ENCODE peak calls at places on chromosomes 5 and 9, in four cellular contexts. One of them, this sample, is unnamed. For H3K4me1, the result is how much of the 10 kb centered on the place peaks cover.

GRCh38 chr5:15852949-15853348 is 326.6 kb downstream of the MARCHF11 start:
- DNase-seq in Peyer's patch: no peak
- DNase-seq in left ventricle myocardium inferior: no peak
- DNase-seq in CD4-positive, CD25-positive, alpha-beta regulatory T cell: no peak
- DNase-seq in this sample: no peak

GRCh38 chr5:34555699-34556513 is 100.2 kb upstream of the RAI14 start:
- DNase-seq in CD4-positive, CD25-positive, alpha-beta regulatory T cell: no peak
- DNase-seq in left ventricle myocardium inferior: no peak
- DNase-seq in Peyer's patch: no peak
- DNase-seq in this sample: no peak

GRCh38 chr5:93582677-93583524 is at the start of gene NR2F1:
- DNase-seq in CD4-positive, CD25-positive, alpha-beta regulatory T cell: no peak
- DNase-seq in Peyer's patch: peak
- DNase-seq in left ventricle myocardium inferior: no peak
- DNase-seq in this sample: no peak

GRCh38 chr9:105299190-105299854 is 54.9 kb downstream of the SLC44A1 start:
- DNase-seq in Peyer's patch: peak
- DNase-seq in CD4-positive, CD25-positive, alpha-beta regulatory T cell: no peak
- DNase-seq in left ventricle myocardium inferior: no peak
- DNase-seq in this sample: no peak

GRCh38 chr5:131379071-131379538 is 115.3 kb downstream of the CDC42SE2 start:
- DNase-seq in Peyer's patch: no peak
- DNase-seq in left ventricle myocardium inferior: no peak
- DNase-seq in CD4-positive, CD25-positive, alpha-beta regulatory T cell: peak
- DNase-seq in this sample: no peak

GRCh38 chr9:88433583-88434240 is 45.5 kb downstream of the SPIN1 start:
- DNase-seq in Peyer's patch: no peak
- DNase-seq in CD4-positive, CD25-positive, alpha-beta regulatory T cell: no peak
- DNase-seq in left ventricle myocardium inferior: no peak
- DNase-seq in this sample: no peak

GRCh38 chr9:137032893-137033292 is 1.0 kb upstream of the FUT7 start:
- DNase-seq in left ventricle myocardium inferior: peak
- DNase-seq in Peyer's patch: peak
- DNase-seq in CD4-positive, CD25-positive, alpha-beta regulatory T cell: no peak
- DNase-seq in this sample: no peak

GRCh38 chr5:90983748-90984147 is 399.4 kb downstream of the ARRDC3 start:
- DNase-seq in left ventricle myocardium inferior: no peak
- DNase-seq in CD4-positive, CD25-positive, alpha-beta regulatory T cell: no peak
- DNase-seq in Peyer's patch: no peak
- DNase-seq in this sample: no peak

GRCh38 chr9:3758816-3759576 is 233.2 kb upstream of the RFX3 start:
- DNase-seq in Peyer's patch: no peak
- DNase-seq in CD4-positive, CD25-positive, alpha-beta regulatory T cell: no peak
- DNase-seq in left ventricle myocardium inferior: no peak
- DNase-seq in this sample: no peak

DNA sequence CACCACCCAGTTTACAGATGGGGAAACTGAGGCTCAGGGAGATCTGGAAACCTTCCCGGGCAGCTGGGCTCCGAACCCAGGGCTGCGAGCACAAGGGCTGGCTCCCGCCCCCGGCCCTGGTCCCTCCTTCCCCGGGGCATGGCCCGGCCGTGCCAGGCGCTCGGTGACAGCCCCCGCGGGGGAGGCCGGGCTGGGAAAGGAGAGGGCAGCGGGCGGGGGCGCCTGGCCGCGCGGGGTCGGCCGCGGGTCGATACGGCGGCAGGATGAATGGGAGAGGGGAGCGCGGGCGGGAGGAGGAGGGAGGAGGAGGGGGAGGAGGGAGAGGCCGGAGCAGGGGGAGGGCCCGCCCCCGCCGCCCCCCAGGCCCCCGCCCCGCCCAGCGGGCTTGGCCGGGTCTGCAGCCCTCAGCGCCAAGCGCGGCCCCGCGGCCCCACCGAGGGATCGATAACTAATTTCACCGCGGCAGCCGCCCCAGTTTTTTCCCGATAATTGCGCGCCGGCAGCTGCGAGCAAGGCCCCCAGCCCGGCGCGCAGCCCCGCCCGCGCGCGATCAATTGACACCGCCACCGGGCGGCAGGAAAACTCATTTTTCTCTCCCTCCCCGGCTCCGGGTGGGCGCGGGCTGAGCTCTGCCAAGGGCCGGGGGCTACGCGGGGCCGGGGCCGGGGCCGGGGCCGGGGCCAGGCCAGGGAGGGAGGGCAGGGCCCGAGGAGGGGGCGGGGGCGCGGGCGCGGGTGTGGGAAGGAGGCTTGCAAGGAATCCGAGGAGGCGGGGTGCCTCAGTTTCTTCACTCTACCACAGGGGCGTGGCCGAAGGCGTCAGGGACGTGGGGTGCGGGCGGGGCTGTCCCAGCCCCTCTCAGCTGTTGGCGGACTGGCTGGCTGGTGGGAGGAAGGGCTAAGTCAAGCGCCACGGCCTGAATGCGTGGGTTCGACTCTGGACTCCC is 52.1 kb downstream of the C9orf50 start:
- DNase-seq in left ventricle myocardium inferior: peak
- DNase-seq in Peyer's patch: peak
- DNase-seq in CD4-positive, CD25-positive, alpha-beta regulatory T cell: no peak
- DNase-seq in this sample: no peak
- H3K4me1 ChIP-seq in left ventricle myocardium inferior: under half
- H3K4me1 ChIP-seq in Peyer's patch: under half
- H3K4me1 ChIP-seq in CD4-positive, CD25-positive, alpha-beta regulatory T cell: under half
- H3K4me1 ChIP-seq in this sample: under half

GRCh38 chr9:110112792-110113191 is 95.2 kb downstream of the C9orf152 start:
- DNase-seq in CD4-positive, CD25-positive, alpha-beta regulatory T cell: no peak
- DNase-seq in Peyer's patch: no peak
- DNase-seq in left ventricle myocardium inferior: no peak
- DNase-seq in this sample: no peak

GRCh38 chr9:110109331-110110110 is 98.4 kb downstream of the C9orf152 start:
- DNase-seq in CD4-positive, CD25-positive, alpha-beta regulatory T cell: no peak
- DNase-seq in left ventricle myocardium inferior: no peak
- DNase-seq in Peyer's patch: no peak
- DNase-seq in this sample: no peak

GRCh38 chr9:110110154-110110553 is 97.8 kb downstream of the C9orf152 start:
- DNase-seq in CD4-positive, CD25-positive, alpha-beta regulatory T cell: no peak
- DNase-seq in Peyer's patch: no peak
- DNase-seq in left ventricle myocardium inferior: no peak
- DNase-seq in this sample: no peak

GRCh38 chr9:110114086-110114887 is 93.7 kb downstream of the C9orf152 start:
- DNase-seq in CD4-positive, CD25-positive, alpha-beta regulatory T cell: no peak
- DNase-seq in left ventricle myocardium inferior: no peak
- DNase-seq in Peyer's patch: no peak
- DNase-seq in this sample: no peak

DNA sequence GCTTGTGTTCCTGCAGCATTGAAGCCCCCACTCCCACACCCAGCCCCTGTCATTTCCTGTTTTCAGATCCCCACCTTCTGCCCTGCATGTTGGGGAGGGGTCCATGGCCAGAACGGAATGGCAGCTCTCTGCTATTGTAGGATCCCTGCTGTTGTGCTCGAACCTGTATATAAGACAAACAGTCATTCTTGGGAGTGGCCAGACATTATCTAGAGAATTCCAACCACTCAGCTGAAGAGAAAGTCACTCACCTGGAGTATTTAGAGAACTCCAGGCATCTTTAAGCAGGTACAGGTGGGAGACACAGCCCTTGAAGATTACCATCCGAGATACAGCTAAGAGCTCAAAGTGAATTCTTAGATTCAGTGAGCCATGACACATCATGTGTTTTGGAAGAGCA is 96.1 kb downstream of the C9orf152 start:
- DNase-seq in left ventricle myocardium inferior: no peak
- DNase-seq in CD4-positive, CD25-positive, alpha-beta regulatory T cell: no peak
- DNase-seq in Peyer's patch: no peak
- DNase-seq in this sample: no peak
- H3K4me1 ChIP-seq in left ventricle myocardium inferior: half or more
- H3K4me1 ChIP-seq in CD4-positive, CD25-positive, alpha-beta regulatory T cell: under half
- H3K4me1 ChIP-seq in Peyer's patch: under half
- H3K4me1 ChIP-seq in this sample: under half

DNA sequence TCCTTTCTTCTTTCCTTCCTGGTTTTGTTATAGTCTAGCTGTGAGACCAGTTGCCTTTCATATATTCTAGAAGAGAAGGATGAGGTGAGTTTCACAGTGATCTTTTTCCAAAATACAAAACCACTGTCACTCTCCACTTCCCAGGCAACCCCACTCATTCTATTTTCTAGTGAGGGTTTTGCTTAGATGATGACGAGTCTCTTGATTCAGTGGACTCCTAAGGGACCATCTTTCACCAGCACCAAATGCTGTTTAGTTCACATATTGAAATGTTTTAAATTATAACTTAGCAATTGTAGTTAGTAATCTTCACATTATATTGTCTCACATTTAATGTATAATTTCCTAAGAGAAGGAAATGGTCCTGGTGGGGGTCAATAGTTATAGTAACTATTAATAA is 25.2 kb downstream of the PIK3R1 start:
- DNase-seq in Peyer's patch: no peak
- DNase-seq in left ventricle myocardium inferior: no peak
- DNase-seq in CD4-positive, CD25-positive, alpha-beta regulatory T cell: no peak
- DNase-seq in this sample: no peak
- H3K4me1 ChIP-seq in Peyer's patch: under half
- H3K4me1 ChIP-seq in left ventricle myocardium inferior: half or more
- H3K4me1 ChIP-seq in CD4-positive, CD25-positive, alpha-beta regulatory T cell: half or more
- H3K4me1 ChIP-seq in this sample: half or more

GRCh38 chr5:76782444-76782843 is 36.4 kb upstream of the F2RL1 start:
- DNase-seq in left ventricle myocardium inferior: no peak
- DNase-seq in Peyer's patch: no peak
- DNase-seq in CD4-positive, CD25-positive, alpha-beta regulatory T cell: no peak
- DNase-seq in this sample: no peak
- H3K4me1 ChIP-seq in left ventricle myocardium inferior: under half
- H3K4me1 ChIP-seq in Peyer's patch: under half
- H3K4me1 ChIP-seq in CD4-positive, CD25-positive, alpha-beta regulatory T cell: under half
- H3K4me1 ChIP-seq in this sample: under half

GRCh38 chr5:39120052-39120420 is 45.8 kb upstream of the RICTOR start:
- DNase-seq in left ventricle myocardium inferior: no peak
- DNase-seq in Peyer's patch: no peak
- DNase-seq in CD4-positive, CD25-positive, alpha-beta regulatory T cell: no peak
- DNase-seq in this sample: no peak
- H3K4me1 ChIP-seq in left ventricle myocardium inferior: under half
- H3K4me1 ChIP-seq in Peyer's patch: under half
- H3K4me1 ChIP-seq in CD4-positive, CD25-positive, alpha-beta regulatory T cell: under half
- H3K4me1 ChIP-seq in this sample: under half

DNA sequence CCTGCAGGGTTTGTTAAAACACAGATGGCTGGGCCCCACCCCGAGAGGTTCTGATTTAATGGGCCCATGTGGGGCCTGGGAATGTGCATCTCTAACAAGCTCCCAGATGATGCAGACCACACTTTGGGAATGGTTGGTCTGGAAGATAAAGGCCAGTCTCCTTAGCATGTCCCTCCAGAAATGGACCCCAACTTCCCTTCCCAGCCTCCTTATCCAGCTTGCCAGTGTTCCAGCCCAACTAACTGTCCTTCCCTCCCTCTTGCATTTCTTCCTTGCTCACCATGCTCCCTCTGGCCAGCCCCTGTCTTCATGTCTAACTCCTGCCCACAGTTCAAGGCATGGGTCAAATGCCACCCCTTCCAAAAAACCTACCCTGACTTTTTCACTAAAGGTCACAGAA is 196.1 kb upstream of the TBC1D2 start:
- DNase-seq in Peyer's patch: no peak
- DNase-seq in CD4-positive, CD25-positive, alpha-beta regulatory T cell: no peak
- DNase-seq in left ventricle myocardium inferior: no peak
- DNase-seq in this sample: no peak
- H3K4me1 ChIP-seq in Peyer's patch: under half
- H3K4me1 ChIP-seq in CD4-positive, CD25-positive, alpha-beta regulatory T cell: under half
- H3K4me1 ChIP-seq in left ventricle myocardium inferior: under half
- H3K4me1 ChIP-seq in this sample: under half

GRCh38 chr5:142427529-142427928 is 102.7 kb upstream of the SPRY4 start:
- DNase-seq in left ventricle myocardium inferior: no peak
- DNase-seq in Peyer's patch: no peak
- DNase-seq in CD4-positive, CD25-positive, alpha-beta regulatory T cell: no peak
- DNase-seq in this sample: no peak
- H3K4me1 ChIP-seq in left ventricle myocardium inferior: half or more
- H3K4me1 ChIP-seq in Peyer's patch: under half
- H3K4me1 ChIP-seq in CD4-positive, CD25-positive, alpha-beta regulatory T cell: under half
- H3K4me1 ChIP-seq in this sample: under half

DNA sequence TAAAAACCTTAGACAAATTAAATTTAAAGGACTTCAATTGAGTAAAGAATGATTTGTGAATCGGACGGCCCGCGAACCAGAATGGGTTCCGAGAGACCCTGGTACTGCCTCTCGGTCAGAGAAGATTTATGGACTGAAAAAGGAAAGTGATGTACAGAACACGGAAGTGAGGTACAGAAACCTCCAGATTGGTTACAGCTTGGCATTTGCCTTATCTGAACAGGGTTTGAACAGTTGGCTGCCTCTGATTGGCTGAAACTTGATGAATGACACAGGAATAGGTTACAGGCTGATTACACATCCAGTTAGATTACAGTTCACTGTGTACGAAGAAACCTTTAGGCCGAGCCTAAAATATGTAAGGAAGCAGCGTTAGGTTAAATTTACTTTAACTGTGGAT is 156.5 kb upstream of the EGFLAM start:
- DNase-seq in left ventricle myocardium inferior: no peak
- DNase-seq in Peyer's patch: no peak
- DNase-seq in CD4-positive, CD25-positive, alpha-beta regulatory T cell: no peak
- DNase-seq in this sample: no peak
- H3K4me1 ChIP-seq in left ventricle myocardium inferior: under half
- H3K4me1 ChIP-seq in Peyer's patch: under half
- H3K4me1 ChIP-seq in CD4-positive, CD25-positive, alpha-beta regulatory T cell: under half
- H3K4me1 ChIP-seq in this sample: under half

This sample was measured in naive thymus-derived CD4-positive, alpha-beta T cell.